ENCODE peak calls at places on chromosomes 7 and 10, in eight cellular contexts. L is GM12878, R is SK-N-SH, X is K562, A is HCT116, C is HL-60, V is GM23338, Y is HepG2. E is an unnamed sample.

GRCh38 chr10:74928742-74929191 is 102.4 kb downstream of the KAT6B start:
- DNase-seq in C (no peak), R (no peak), Y (no peak), L (no peak), A (no peak), X (no peak), V (no peak), E (no peak)

GRCh38 chr7:148672041-148672440 is 26.7 kb upstream of the CUL1 start:
- DNase-seq in X (no peak), R (no peak), Y (no peak), A (no peak), V (no peak), C (no peak), L (no peak), E (no peak)

GRCh38 chr10:121240556-121240955 is 357.7 kb downstream of the FGFR2 start:
- DNase-seq in Y (no peak), A (no peak), L (no peak), R (no peak), C (no peak), X (no peak), V (no peak), E (no peak)

GRCh38 chr10:63064706-63065105 is 68.4 kb upstream of the NRBF2 start:
- DNase-seq in V (no peak), X (no peak), L (no peak), R (no peak), Y (no peak), C (no peak), A (no peak), E (no peak)

GRCh38 chr7:149884016-149884415 is 10.2 kb downstream of the ATP6V0E2 start:
- DNase-seq in L (no peak), C (no peak), X (no peak), A (no peak), Y (no peak), V (no peak), R (no peak), E (no peak)

GRCh38 chr10:132699411-132700167 is 86.4 kb downstream of the NKX6-2 start:
- DNase-seq in C (no peak), L (no peak), A (no peak), X (no peak), R (no peak), Y (no peak), V (no peak), E (no peak)

GRCh38 chr7:44394636-44395035 is 69.2 kb upstream of the CAMK2B start:
- DNase-seq in X (no peak), L (no peak), A (no peak), V (no peak), C (no peak), Y (no peak), R (no peak), E (no peak)

GRCh38 chr7:108099650-108100049 is 30.5 kb downstream of the LAMB4 start:
- DNase-seq in C (no peak), Y (no peak), X (no peak), L (no peak), A (no peak), V (no peak), R (no peak), E (no peak)

GRCh38 chr7:56028942-56029630 is 22.2 kb downstream of the PSPH start:
- DNase-seq in X (no peak), V (no peak), C (no peak), A (no peak), R (no peak), Y (peak; percentile 97), L (no peak), E (no peak)

GRCh38 chr7:116585392-116585791 is 60.6 kb downstream of the CAV1 start:
- DNase-seq in L (no peak), A (no peak), V (no peak), C (no peak), R (no peak), Y (no peak), X (no peak), E (no peak)

GRCh38 chr10:63699785-63700184 is 178.6 kb downstream of the REEP3 start:
- DNase-seq in Y (no peak), R (no peak), L (no peak), X (no peak), V (no peak), A (no peak), C (no peak), E (no peak)

GRCh38 chr10:27542812-27543211 is 38.7 kb downstream of the RAB18 start:
- DNase-seq in Y (no peak), L (no peak), A (no peak), R (no peak), C (no peak), X (no peak), V (no peak), E (no peak)

GRCh38 chr7:15836041-15836440 is 149.6 kb upstream of the MEOX2 start:
- DNase-seq in Y (no peak), L (no peak), C (no peak), R (no peak), A (no peak), V (no peak), X (no peak), E (no peak)

GRCh38 chr7:101166909-101167644 is 1.7 kb upstream of the VGF start:
- DNase-seq in A (no peak), V (peak; percentile 98), L (no peak), X (peak; percentile 20), C (no peak), Y (no peak), R (peak; percentile 78), E (no peak)

GRCh38 chr7:85095816-85096215 is 91.0 kb downstream of the SEMA3D start:
- DNase-seq in X (no peak), A (no peak), C (no peak), L (no peak), R (no peak), Y (no peak), V (no peak), E (no peak)

GRCh38 chr7:71422104-71422503 is 290.2 kb downstream of the GALNT17 start:
- DNase-seq in C (no peak), A (no peak), R (no peak), V (no peak), X (no peak), Y (no peak), L (no peak), E (no peak)

GRCh38 chr7:29810297-29810696 is 4.0 kb downstream of the WIPF3 start:
- DNase-seq in C (no peak), V (no peak), R (no peak), L (no peak), X (no peak), Y (no peak), A (no peak), E (no peak)

GRCh38 chr10:125795637-125796190 is 20.1 kb upstream of the MMP21 start:
- DNase-seq in V (no peak), C (no peak), A (no peak), X (no peak), R (no peak), Y (no peak), L (no peak), E (no peak)

GRCh38 chr10:125795111-125795510 is 19.5 kb upstream of the MMP21 start:
- DNase-seq in A (no peak), L (no peak), C (no peak), R (no peak), Y (no peak), X (no peak), V (no peak), E (no peak)

GRCh38 chr10:125799446-125799845 is 23.6 kb downstream of the UROS start:
- DNase-seq in R (no peak), A (no peak), C (no peak), L (no peak), Y (no peak), X (peak; percentile 18), V (no peak), E (no peak)

GRCh38 chr10:125797999-125798662 is 22.5 kb upstream of the MMP21 start:
- DNase-seq in R (no peak), V (no peak), L (no peak), Y (peak; percentile 79), X (no peak), C (no peak), A (no peak), E (no peak)

DNA sequence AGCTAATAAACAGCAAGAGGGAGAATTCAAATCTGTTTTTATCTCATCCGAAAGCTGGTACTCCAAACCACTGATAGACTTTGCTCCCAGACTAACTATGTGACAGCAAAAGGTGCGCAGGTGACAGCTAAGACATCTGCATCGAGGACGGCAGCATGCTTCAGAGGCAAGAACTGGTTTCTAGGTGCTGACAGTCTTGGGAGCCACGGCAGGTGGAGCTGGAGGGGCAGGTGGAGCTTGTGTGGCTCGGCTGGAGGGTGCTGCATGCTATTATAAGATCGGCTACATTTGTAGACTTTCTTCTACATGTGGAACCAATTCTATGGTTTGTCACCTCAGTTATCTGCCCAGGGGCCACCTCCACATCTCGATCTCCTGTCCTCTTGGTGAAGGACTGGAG is 21.8 kb upstream of the MMP21 start:
- DNase-seq in R (no peak), L (no peak), C (no peak), Y (no peak), X (no peak), A (no peak), V (no peak), E (no peak)
- TF ChIP-seq POLR2AphosphoS5 in R (no peak), L (no peak), C (no peak), Y (no peak), X (no peak), A (no peak), V (no peak), E (no peak)

DNA sequence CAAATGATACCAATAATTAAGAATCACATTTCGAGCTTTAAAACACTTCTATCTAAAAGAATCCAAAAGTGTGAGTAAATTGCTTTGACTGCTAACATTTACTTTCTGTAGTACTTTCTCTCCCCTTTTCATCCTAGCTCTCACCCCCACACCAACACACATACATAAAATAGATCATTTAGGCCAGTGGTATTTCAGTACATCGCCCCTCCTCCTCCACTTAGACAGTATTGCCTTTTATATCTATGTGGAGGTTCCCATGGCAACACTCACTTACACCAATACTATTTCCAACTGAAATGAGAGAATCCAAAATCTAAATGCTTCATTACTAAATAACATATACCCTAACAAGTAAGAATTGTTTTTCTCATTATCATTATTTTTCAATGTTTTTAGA is 58.9 kb downstream of the HIBADH start:
- DNase-seq in R (no peak), X (no peak), C (no peak), Y (peak; percentile 14), A (no peak), V (peak; percentile 34), L (no peak), E (no peak)
- TF ChIP-seq REST in R (no peak), X (no peak), C (no peak), Y (no peak), A (no peak), V (no peak), L (no peak), E (no peak)

GRCh38 chr10:3339531-3339950 is 167.0 kb upstream of the PITRM1 start:
- DNase-seq in C (no peak), A (no peak), X (no peak), V (no peak), R (no peak), Y (no peak), L (no peak), E (no peak)
- H3K27me3 ChIP-seq in C (no peaks in the 10 kb centered on the region), A (peaks cover 5% of the 10 kb centered on the region), X (peaks cover 15% of the 10 kb centered on the region), V (no peaks in the 10 kb centered on the region), R (no peaks in the 10 kb centered on the region), Y (peaks cover 51% of the 10 kb centered on the region), L (peaks cover 1% of the 10 kb centered on the region), E (no peaks in the 10 kb centered on the region)

DNA sequence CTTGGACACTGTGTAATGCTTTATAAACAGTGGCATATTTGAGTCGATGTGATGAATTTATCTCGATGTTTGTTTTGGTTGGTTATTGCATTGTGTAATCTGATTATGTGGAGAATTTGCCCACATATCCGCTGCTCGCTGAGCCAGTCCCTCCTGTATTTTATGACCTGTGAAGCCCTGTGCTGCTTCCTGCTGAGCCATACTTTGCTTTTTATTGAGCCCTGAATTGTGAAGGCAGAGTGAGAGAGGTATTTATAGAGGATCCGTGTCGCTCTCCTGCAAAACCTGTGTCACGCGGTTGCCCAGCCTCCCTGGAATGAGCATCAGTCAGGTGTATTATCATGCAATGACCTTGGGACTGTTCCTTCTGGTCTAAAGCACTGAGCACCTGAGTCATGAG is 253.7 kb downstream of the ARHGAP21 start:
- DNase-seq in R (no peak), A (no peak), C (no peak), V (no peak), X (no peak), L (no peak), Y (no peak), E (no peak)
- TF ChIP-seq POLR2AphosphoS5 in R (no peak), A (no peak), C (no peak), V (no peak), X (no peak), L (no peak), Y (no peak), E (no peak)